ENCODE peak calls at places on chromosomes 4 and X, in eight cellular contexts. One of them, this sample, is unnamed.

GRCh38 chr4:109931318-109931717 is 18.6 kb downstream of the EGF start:
- DNase-seq in fibroblast of pulmonary artery: no peak
- DNase-seq in upper lobe of left lung: no peak
- DNase-seq in HFF-Myc: no peak
- DNase-seq in neural progenitor cell: no peak
- DNase-seq in Caco-2: no peak
- DNase-seq in pancreas: no peak
- DNase-seq in stomach: no peak
- DNase-seq in this sample: no peak

GRCh38 chrX:80432441-80432840 is 12.2 kb downstream of the TENT5D start:
- DNase-seq in Caco-2: no peak
- DNase-seq in upper lobe of left lung: no peak
- DNase-seq in stomach: no peak
- DNase-seq in HFF-Myc: no peak
- DNase-seq in pancreas: no peak
- DNase-seq in neural progenitor cell: no peak
- DNase-seq in fibroblast of pulmonary artery: no peak
- DNase-seq in this sample: no peak

GRCh38 chr4:113810906-113811305 is 49.4 kb upstream of the CAMK2D start:
- DNase-seq in Caco-2: no peak
- DNase-seq in neural progenitor cell: no peak
- DNase-seq in stomach: no peak
- DNase-seq in HFF-Myc: no peak
- DNase-seq in pancreas: no peak
- DNase-seq in fibroblast of pulmonary artery: peak; percentile 63
- DNase-seq in upper lobe of left lung: no peak
- DNase-seq in this sample: no peak

GRCh38 chr4:162061214-162061613 is 102.6 kb downstream of the FSTL5 start:
- DNase-seq in stomach: no peak
- DNase-seq in HFF-Myc: no peak
- DNase-seq in pancreas: no peak
- DNase-seq in neural progenitor cell: peak; percentile 36
- DNase-seq in Caco-2: no peak
- DNase-seq in upper lobe of left lung: no peak
- DNase-seq in fibroblast of pulmonary artery: no peak
- DNase-seq in this sample: no peak

GRCh38 chr4:158810487-158811215 is 41.8 kb downstream of the FNIP2 start:
- DNase-seq in Caco-2: peak; percentile 58
- DNase-seq in fibroblast of pulmonary artery: peak; percentile 96
- DNase-seq in neural progenitor cell: peak; percentile 17
- DNase-seq in upper lobe of left lung: peak; percentile 70
- DNase-seq in pancreas: peak; percentile 35
- DNase-seq in HFF-Myc: peak; percentile 70
- DNase-seq in stomach: peak; percentile 58
- DNase-seq in this sample: no peak

GRCh38 chr4:183504930-183505555 is at the start of gene ING2:
- DNase-seq in fibroblast of pulmonary artery: no peak
- DNase-seq in HFF-Myc: no peak
- DNase-seq in Caco-2: peak; percentile 56
- DNase-seq in neural progenitor cell: peak; percentile 91
- DNase-seq in pancreas: no peak
- DNase-seq in upper lobe of left lung: peak; percentile 85
- DNase-seq in stomach: no peak
- DNase-seq in this sample: no peak

GRCh38 chr4:143186202-143186601 is 1.5 kb downstream of the USP38 start:
- DNase-seq in neural progenitor cell: peak; percentile 3
- DNase-seq in pancreas: no peak
- DNase-seq in upper lobe of left lung: no peak
- DNase-seq in HFF-Myc: no peak
- DNase-seq in Caco-2: no peak
- DNase-seq in fibroblast of pulmonary artery: peak; percentile 10
- DNase-seq in stomach: no peak
- DNase-seq in this sample: peak; percentile 52

GRCh38 chrX:136623400-136623799 is 24.6 kb upstream of the CD40LG start:
- DNase-seq in HFF-Myc: no peak
- DNase-seq in Caco-2: no peak
- DNase-seq in pancreas: no peak
- DNase-seq in upper lobe of left lung: no peak
- DNase-seq in neural progenitor cell: no peak
- DNase-seq in stomach: no peak
- DNase-seq in fibroblast of pulmonary artery: no peak
- DNase-seq in this sample: no peak

GRCh38 chr4:105719214-105719613 is 10.6 kb downstream of the GSTCD start:
- DNase-seq in Caco-2: peak; percentile 46
- DNase-seq in neural progenitor cell: no peak
- DNase-seq in HFF-Myc: no peak
- DNase-seq in stomach: no peak
- DNase-seq in fibroblast of pulmonary artery: no peak
- DNase-seq in pancreas: no peak
- DNase-seq in upper lobe of left lung: no peak
- DNase-seq in this sample: no peak

GRCh38 chr4:48228887-48229462 is 40.7 kb downstream of the TEC start:
- DNase-seq in pancreas: no peak
- DNase-seq in upper lobe of left lung: no peak
- DNase-seq in HFF-Myc: no peak
- DNase-seq in stomach: no peak
- DNase-seq in Caco-2: no peak
- DNase-seq in fibroblast of pulmonary artery: no peak
- DNase-seq in neural progenitor cell: no peak
- DNase-seq in this sample: no peak

GRCh38 chrX:131394384-131394783 is 105.3 kb upstream of the IGSF1 start:
- DNase-seq in stomach: no peak
- DNase-seq in upper lobe of left lung: no peak
- DNase-seq in HFF-Myc: no peak
- DNase-seq in neural progenitor cell: no peak
- DNase-seq in pancreas: no peak
- DNase-seq in fibroblast of pulmonary artery: no peak
- DNase-seq in Caco-2: no peak
- DNase-seq in this sample: no peak

GRCh38 chr4:188783606-188784157 is 644.4 kb downstream of the TRIML1 start:
- DNase-seq in stomach: no peak
- DNase-seq in Caco-2: no peak
- DNase-seq in HFF-Myc: no peak
- DNase-seq in pancreas: no peak
- DNase-seq in fibroblast of pulmonary artery: no peak
- DNase-seq in upper lobe of left lung: no peak
- DNase-seq in neural progenitor cell: no peak
- DNase-seq in this sample: no peak

GRCh38 chr4:165369522-165369921 is 9.3 kb upstream of the CPE start:
- DNase-seq in pancreas: no peak
- DNase-seq in Caco-2: no peak
- DNase-seq in upper lobe of left lung: no peak
- DNase-seq in stomach: no peak
- DNase-seq in fibroblast of pulmonary artery: peak; percentile 51
- DNase-seq in HFF-Myc: no peak
- DNase-seq in neural progenitor cell: no peak
- DNase-seq in this sample: no peak

GRCh38 chr4:3294401-3295241 is 1.8 kb downstream of the RGS12 start:
- DNase-seq in Caco-2: no peak
- DNase-seq in upper lobe of left lung: no peak
- DNase-seq in fibroblast of pulmonary artery: no peak
- DNase-seq in stomach: peak; percentile 25
- DNase-seq in neural progenitor cell: no peak
- DNase-seq in pancreas: no peak
- DNase-seq in HFF-Myc: no peak
- DNase-seq in this sample: no peak

GRCh38 chrX:302975-303374 is 15.6 kb downstream of the GTPBP6 start:
- DNase-seq in neural progenitor cell: no peak
- DNase-seq in Caco-2: no peak
- DNase-seq in pancreas: no peak
- DNase-seq in HFF-Myc: no peak
- DNase-seq in stomach: no peak
- DNase-seq in fibroblast of pulmonary artery: no peak
- DNase-seq in upper lobe of left lung: no peak
- DNase-seq in this sample: no peak

GRCh38 chr4:88587285-88587684 is 5.0 kb upstream of the HERC3 start:
- DNase-seq in stomach: no peak
- DNase-seq in upper lobe of left lung: no peak
- DNase-seq in neural progenitor cell: no peak
- DNase-seq in pancreas: no peak
- DNase-seq in Caco-2: no peak
- DNase-seq in HFF-Myc: no peak
- DNase-seq in fibroblast of pulmonary artery: no peak
- DNase-seq in this sample: no peak

GRCh38 chrX:47447607-47448006 is 35.4 kb downstream of the ZNF41 start:
- DNase-seq in pancreas: no peak
- DNase-seq in Caco-2: no peak
- DNase-seq in upper lobe of left lung: no peak
- DNase-seq in stomach: no peak
- DNase-seq in fibroblast of pulmonary artery: no peak
- DNase-seq in HFF-Myc: no peak
- DNase-seq in neural progenitor cell: no peak
- DNase-seq in this sample: no peak

GRCh38 chr4:32544846-32545245 is 1824.7 kb downstream of the PCDH7 start:
- DNase-seq in neural progenitor cell: no peak
- DNase-seq in stomach: no peak
- DNase-seq in pancreas: no peak
- DNase-seq in Caco-2: no peak
- DNase-seq in HFF-Myc: no peak
- DNase-seq in fibroblast of pulmonary artery: no peak
- DNase-seq in upper lobe of left lung: no peak
- DNase-seq in this sample: no peak

GRCh38 chrX:17414839-17415238 is 39.8 kb downstream of the NHS start:
- DNase-seq in pancreas: peak; percentile 42
- DNase-seq in stomach: peak; percentile 50
- DNase-seq in Caco-2: no peak
- DNase-seq in upper lobe of left lung: no peak
- DNase-seq in fibroblast of pulmonary artery: no peak
- DNase-seq in HFF-Myc: no peak
- DNase-seq in neural progenitor cell: peak; percentile 16
- DNase-seq in this sample: no peak

GRCh38 chr4:74615411-74615810 is 170.5 kb downstream of the AREG start:
- DNase-seq in upper lobe of left lung: no peak
- DNase-seq in HFF-Myc: no peak
- DNase-seq in stomach: no peak
- DNase-seq in fibroblast of pulmonary artery: no peak
- DNase-seq in pancreas: no peak
- DNase-seq in neural progenitor cell: no peak
- DNase-seq in Caco-2: no peak
- DNase-seq in this sample: no peak
- TF ChIP-seq CTCF in upper lobe of left lung: no peak
- TF ChIP-seq CTCF in HFF-Myc: no peak
- TF ChIP-seq CTCF in stomach: no peak
- TF ChIP-seq CTCF in fibroblast of pulmonary artery: no peak
- TF ChIP-seq CTCF in pancreas: no peak
- TF ChIP-seq CTCF in neural progenitor cell: no peak
- TF ChIP-seq CTCF in Caco-2: no peak
- TF ChIP-seq CTCF in this sample: no peak

GRCh38 chrX:34658316-34658715 is 1.2 kb upstream of the TMEM47 start:
- DNase-seq in stomach: no peak
- DNase-seq in pancreas: no peak
- DNase-seq in fibroblast of pulmonary artery: peak; percentile 4
- DNase-seq in Caco-2: no peak
- DNase-seq in neural progenitor cell: no peak
- DNase-seq in upper lobe of left lung: no peak
- DNase-seq in HFF-Myc: no peak
- DNase-seq in this sample: no peak
- H3K4me3 ChIP-seq in stomach: no peak overlapping the region
- H3K4me3 ChIP-seq in pancreas: no peak overlapping the region
- H3K4me3 ChIP-seq in fibroblast of pulmonary artery: no peak overlapping the region
- H3K4me3 ChIP-seq in Caco-2: no peak overlapping the region
- H3K4me3 ChIP-seq in neural progenitor cell: peak overlapping the region; percentile 55
- H3K4me3 ChIP-seq in upper lobe of left lung: no peak overlapping the region
- H3K4me3 ChIP-seq in HFF-Myc: no peak overlapping the region
- H3K4me3 ChIP-seq in this sample: no peak overlapping the region

GRCh38 chr4:147927377-147928137 is 195.7 kb downstream of the ARHGAP10 start:
- DNase-seq in fibroblast of pulmonary artery: peak; percentile 18
- DNase-seq in pancreas: peak; percentile 4
- DNase-seq in neural progenitor cell: no peak
- DNase-seq in HFF-Myc: peak; percentile 72
- DNase-seq in upper lobe of left lung: no peak
- DNase-seq in Caco-2: no peak
- DNase-seq in stomach: no peak
- DNase-seq in this sample: no peak

GRCh38 chr4:147928400-147928799 is 196.5 kb downstream of the ARHGAP10 start:
- DNase-seq in fibroblast of pulmonary artery: peak; percentile 6
- DNase-seq in Caco-2: no peak
- DNase-seq in pancreas: no peak
- DNase-seq in stomach: no peak
- DNase-seq in neural progenitor cell: no peak
- DNase-seq in upper lobe of left lung: no peak
- DNase-seq in HFF-Myc: no peak
- DNase-seq in this sample: no peak

GRCh38 chr4:147923854-147924253 is 192.0 kb downstream of the ARHGAP10 start:
- DNase-seq in HFF-Myc: no peak
- DNase-seq in fibroblast of pulmonary artery: no peak
- DNase-seq in pancreas: no peak
- DNase-seq in upper lobe of left lung: no peak
- DNase-seq in Caco-2: no peak
- DNase-seq in neural progenitor cell: no peak
- DNase-seq in stomach: no peak
- DNase-seq in this sample: no peak

GRCh38 chr4:147924604-147925412 is 192.9 kb downstream of the ARHGAP10 start:
- DNase-seq in stomach: peak; percentile 31
- DNase-seq in Caco-2: no peak
- DNase-seq in upper lobe of left lung: no peak
- DNase-seq in pancreas: peak; percentile 7
- DNase-seq in fibroblast of pulmonary artery: peak; percentile 60
- DNase-seq in neural progenitor cell: peak; percentile 79
- DNase-seq in HFF-Myc: no peak
- DNase-seq in this sample: no peak
- TF ChIP-seq CTCF in stomach: peak; percentile 31
- TF ChIP-seq CTCF in Caco-2: peak; percentile 64
- TF ChIP-seq CTCF in upper lobe of left lung: no peak
- TF ChIP-seq CTCF in pancreas: peak; percentile 23
- TF ChIP-seq CTCF in fibroblast of pulmonary artery: peak; percentile 65
- TF ChIP-seq CTCF in neural progenitor cell: peak; percentile 67
- TF ChIP-seq CTCF in HFF-Myc: peak; percentile 44
- TF ChIP-seq CTCF in this sample: peak; percentile 79

GRCh38 chrX:24225265-24225664 is 75.7 kb downstream of the ZFX start:
- DNase-seq in neural progenitor cell: no peak
- DNase-seq in upper lobe of left lung: no peak
- DNase-seq in fibroblast of pulmonary artery: no peak
- DNase-seq in Caco-2: no peak
- DNase-seq in stomach: no peak
- DNase-seq in pancreas: no peak
- DNase-seq in HFF-Myc: no peak
- DNase-seq in this sample: no peak

GRCh38 chrX:24219320-24219719 is 69.8 kb downstream of the ZFX start:
- DNase-seq in Caco-2: no peak
- DNase-seq in neural progenitor cell: no peak
- DNase-seq in HFF-Myc: no peak
- DNase-seq in stomach: no peak
- DNase-seq in pancreas: no peak
- DNase-seq in upper lobe of left lung: no peak
- DNase-seq in fibroblast of pulmonary artery: no peak
- DNase-seq in this sample: no peak

GRCh38 chrX:24226176-24226575 is 76.6 kb downstream of the ZFX start:
- DNase-seq in pancreas: no peak
- DNase-seq in stomach: no peak
- DNase-seq in upper lobe of left lung: no peak
- DNase-seq in fibroblast of pulmonary artery: no peak
- DNase-seq in neural progenitor cell: no peak
- DNase-seq in HFF-Myc: no peak
- DNase-seq in Caco-2: no peak
- DNase-seq in this sample: no peak

GRCh38 chrX:24216827-24217226 is 67.3 kb downstream of the ZFX start:
- DNase-seq in Caco-2: no peak
- DNase-seq in pancreas: no peak
- DNase-seq in HFF-Myc: no peak
- DNase-seq in upper lobe of left lung: no peak
- DNase-seq in fibroblast of pulmonary artery: no peak
- DNase-seq in stomach: no peak
- DNase-seq in neural progenitor cell: no peak
- DNase-seq in this sample: no peak

GRCh38 chrX:24221872-24222271 is 72.3 kb downstream of the ZFX start:
- DNase-seq in stomach: no peak
- DNase-seq in neural progenitor cell: no peak
- DNase-seq in upper lobe of left lung: no peak
- DNase-seq in pancreas: no peak
- DNase-seq in Caco-2: no peak
- DNase-seq in fibroblast of pulmonary artery: no peak
- DNase-seq in HFF-Myc: no peak
- DNase-seq in this sample: no peak
- H3K4me3 ChIP-seq in stomach: no peak overlapping the region
- H3K4me3 ChIP-seq in neural progenitor cell: no peak overlapping the region
- H3K4me3 ChIP-seq in upper lobe of left lung: no peak overlapping the region
- H3K4me3 ChIP-seq in pancreas: no peak overlapping the region
- H3K4me3 ChIP-seq in Caco-2: no peak overlapping the region
- H3K4me3 ChIP-seq in fibroblast of pulmonary artery: no peak overlapping the region
- H3K4me3 ChIP-seq in HFF-Myc: no peak overlapping the region
- H3K4me3 ChIP-seq in this sample: no peak overlapping the region

This sample was measured in epithelial cell of proximal tubule.